ENCODE peak calls at places on chromosome 18, in ten cellular contexts. H, R, Q, Y, Z, P, L, J, W and E are unnamed samples.

GRCh38 chr18:70931942-70932814 is 643.3 kb downstream of the SOCS6 start:
- DNase-seq in P (peak; percentile 4), Z (no peak), Y (no peak), R (peak; percentile 22), J (no peak), W (no peak), L (peak; percentile 42), H (peak; percentile 11), Q (no peak), E (peak; percentile 30)

GRCh38 chr18:31101148-31102019 is 837 bp downstream of the DSC2 start:
- DNase-seq in P (no peak), Y (peak; percentile 92), J (peak; percentile 91), R (peak; percentile 83), H (peak; percentile 40), Q (no peak), L (peak; percentile 89), W (peak; percentile 92), Z (no peak), E (no peak)

GRCh38 chr18:79604205-79604912 is 75.2 kb upstream of the CTDP1 start:
- DNase-seq in H (no peak), P (no peak), W (no peak), L (no peak), R (no peak), Z (no peak), J (peak; percentile 75), Q (no peak), Y (peak; percentile 22), E (no peak)

GRCh38 chr18:45386256-45386655 is 229.0 kb upstream of the SLC14A2 start:
- DNase-seq in R (peak; percentile 66), Z (no peak), J (no peak), H (peak; percentile 34), L (peak; percentile 9), P (no peak), Q (peak; percentile 27), Y (no peak), W (peak; percentile 59), E (peak; percentile 11)

GRCh38 chr18:12056034-12056883 is 37.4 kb upstream of the ANKRD62 start:
- DNase-seq in Z (no peak), Y (no peak), H (no peak), L (no peak), P (no peak), Q (no peak), J (peak; percentile 83), W (no peak), R (no peak), E (no peak)

GRCh38 chr18:26309283-26309682 is 83.0 kb downstream of the TAF4B start:
- DNase-seq in Z (no peak), P (peak; percentile 61), R (no peak), W (no peak), Y (no peak), J (no peak), L (no peak), H (no peak), Q (no peak), E (no peak)

GRCh38 chr18:75455249-75456183 is 28.0 kb upstream of the SMIM21 start:
- DNase-seq in P (no peak), W (peak; percentile 16), Q (no peak), J (no peak), Z (no peak), H (no peak), Y (no peak), L (peak; percentile 39), R (peak; percentile 77), E (no peak)

GRCh38 chr18:48983793-48984437 is 33.1 kb upstream of the SMAD7 start:
- DNase-seq in Z (no peak), Y (no peak), J (no peak), L (peak; percentile 23), W (no peak), Q (peak; percentile 38), R (no peak), H (no peak), P (no peak), E (peak; percentile 50)

GRCh38 chr18:26458526-26459232 is 89.7 kb downstream of the KCTD1 start:
- DNase-seq in R (no peak), J (no peak), L (no peak), P (peak; percentile 58), Y (no peak), Q (peak; percentile 20), H (no peak), Z (peak; percentile 1), W (no peak), E (no peak)

GRCh38 chr18:61322265-61322873 is 10.9 kb upstream of the CDH20 start:
- DNase-seq in J (peak; percentile 86), P (peak; percentile 24), L (peak; percentile 38), Y (peak; percentile 65), R (peak; percentile 78), Z (peak; percentile 16), W (peak; percentile 28), H (peak; percentile 74), Q (peak; percentile 58), E (peak; percentile 37)

GRCh38 chr18:57141208-57142129 is 5.4 kb upstream of the BOD1L2 start:
- DNase-seq in W (peak; percentile 93), P (no peak), Q (no peak), H (peak; percentile 60), L (peak; percentile 79), Z (no peak), J (peak; percentile 68), R (no peak), Y (peak; percentile 73), E (no peak)

GRCh38 chr18:37335337-37335736 is 230.3 kb downstream of the CELF4 start:
- DNase-seq in Y (no peak), J (no peak), H (no peak), P (no peak), Z (no peak), L (peak; percentile 43), W (no peak), Q (no peak), R (peak; percentile 80), E (no peak)

GRCh38 chr18:67862069-67862468 is 345.5 kb upstream of the DSEL start:
- DNase-seq in Y (no peak), R (no peak), H (no peak), J (no peak), P (no peak), Z (no peak), L (no peak), Q (no peak), W (no peak), E (no peak)

GRCh38 chr18:23814977-23815614 is 125.8 kb downstream of the LAMA3 start:
- DNase-seq in Y (no peak), P (no peak), Q (no peak), H (no peak), Z (no peak), R (no peak), J (no peak), L (no peak), W (no peak), E (no peak)

GRCh38 chr18:63099848-63100625 is 219.5 kb downstream of the BCL2 start:
- DNase-seq in H (peak; percentile 1), R (no peak), Y (no peak), L (no peak), J (no peak), Z (no peak), W (peak; percentile 68), Q (no peak), P (no peak), E (peak; percentile 89)

GRCh38 chr18:79523738-79524180 is 128.0 kb downstream of the NFATC1 start:
- DNase-seq in Y (no peak), J (peak; percentile 80), Z (peak; percentile 55), Q (peak; percentile 92), P (no peak), W (no peak), H (no peak), R (no peak), L (no peak), E (peak; percentile 95)

GRCh38 chr18:12911025-12911927 is 27.2 kb upstream of the PTPN2 start:
- DNase-seq in L (no peak), Z (peak; percentile 40), P (no peak), J (peak; percentile 85), Q (peak; percentile 60), R (peak; percentile 62), Y (peak; percentile 71), W (peak; percentile 7), H (no peak), E (no peak)

GRCh38 chr18:27414691-27415090 is 229.6 kb upstream of the CHST9 start:
- DNase-seq in J (no peak), Z (no peak), Q (no peak), R (no peak), W (no peak), P (no peak), Y (no peak), H (no peak), L (no peak), E (no peak)